ENCODE peak calls at places on chromosomes 11 and 22, in four cellular contexts. D is SJSA1; G is IMR-90; H is CD4-positive, CD25-positive, alpha-beta regulatory T cell. K is an unnamed sample.

GRCh38 chr11:19747634-19748280 is 35.1 kb downstream of the NAV2 start:
- DNase-seq in D (no peak), G (no peak), H (no peak), K (no peak)

GRCh38 chr11:108666373-108666772 is 1.5 kb downstream of the DDX10 start:
- DNase-seq in D (no peak), G (no peak), H (no peak), K (no peak)

GRCh38 chr11:59253001-59253400 is 40.3 kb upstream of the MPEG1 start:
- DNase-seq in D (no peak), G (no peak), H (no peak), K (no peak)

GRCh38 chr11:59199546-59200420 is 12.9 kb downstream of the MPEG1 start:
- DNase-seq in D (no peak), G (no peak), H (no peak), K (no peak)

GRCh38 chr11:86955674-86956522 is 703 bp upstream of the FZD4 start:
- DNase-seq in D (peak; percentile 64), G (peak; percentile 61), H (no peak), K (no peak)

GRCh38 chr11:120618399-120618798 is 106.9 kb downstream of the GRIK4 start:
- DNase-seq in D (no peak), G (no peak), H (no peak), K (no peak)

GRCh38 chr11:34209809-34210208 is 104.4 kb downstream of the NAT10 start:
- DNase-seq in D (no peak), G (no peak), H (no peak), K (no peak)

GRCh38 chr11:8252946-8253345 is 10.7 kb downstream of the LMO1 start:
- DNase-seq in D (no peak), G (no peak), H (no peak), K (no peak)

GRCh38 chr11:128448981-128449713 is 138.2 kb downstream of the ETS1 start:
- DNase-seq in D (no peak), G (no peak), H (no peak), K (no peak)

GRCh38 chr11:9076661-9077060 is 14.7 kb downstream of the SCUBE2 start:
- DNase-seq in D (no peak), G (no peak), H (no peak), K (peak; percentile 41)

GRCh38 chr22:17260950-17261349 is 41.7 kb upstream of the ADA2 start:
- DNase-seq in D (no peak), G (no peak), H (no peak), K (no peak)

GRCh38 chr11:7604331-7604973 is 68.8 kb downstream of the CYB5R2 start:
- DNase-seq in D (no peak), G (no peak), H (no peak), K (no peak)

GRCh38 chr11:23696712-23697111 is 800.1 kb upstream of the LUZP2 start:
- DNase-seq in D (no peak), G (no peak), H (no peak), K (no peak)

GRCh38 chr22:17860220-17860965 is 86.1 kb upstream of the BID start:
- DNase-seq in D (no peak), G (no peak), H (no peak), K (no peak)

GRCh38 chr11:12090761-12091261 is 19.6 kb upstream of the MICAL2 start:
- DNase-seq in D (no peak), G (no peak), H (no peak), K (peak; percentile 96)

GRCh38 chr22:25747245-25747944 is 5.4 kb downstream of the MYO18B start:
- DNase-seq in D (peak; percentile 87), G (peak; percentile 88), H (no peak), K (peak; percentile 12)

GRCh38 chr22:50673231-50674126 is 856 bp downstream of the SHANK3 start:
- DNase-seq in D (no peak), G (no peak), H (no peak), K (no peak)

GRCh38 chr11:34757026-34757451 is 136.1 kb downstream of the EHF start:
- DNase-seq in D (no peak), G (no peak), H (no peak), K (peak; percentile 73)

GRCh38 chr11:19367051-19367709 is 126.4 kb upstream of the E2F8 start:
- DNase-seq in D (peak; percentile 12), G (peak; percentile 85), H (no peak), K (no peak)

GRCh38 chr11:131033151-131033651 is 116.9 kb upstream of the SNX19 start:
- DNase-seq in D (peak; percentile 45), G (peak; percentile 99), H (no peak), K (peak; percentile 95)

GRCh38 chr11:2377511-2378443 is 667 bp downstream of the CD81 start:
- DNase-seq in D (peak; percentile 75), G (peak; percentile 33), H (peak; percentile 53), K (no peak)

GRCh38 chr11:1701041-1701807 is 4.2 kb downstream of the KRTAP5-6 start:
- DNase-seq in D (no peak), G (no peak), H (no peak), K (no peak)

GRCh38 chr11:100716848-100717247 is 29.8 kb downstream of the ARHGAP42 start:
- DNase-seq in D (no peak), G (no peak), H (no peak), K (no peak)

GRCh38 chr22:48729499-48730171 is 1098.0 kb downstream of the BRD1 start:
- DNase-seq in D (no peak), G (no peak), H (no peak), K (no peak)

GRCh38 chr11:79045811-79046304 is 395.0 kb downstream of the TENM4 start:
- DNase-seq in D (no peak), G (peak; percentile 58), H (no peak), K (peak; percentile 14)

GRCh38 chr11:123184531-123184930 is 10.5 kb downstream of the CLMP start:
- DNase-seq in D (no peak), G (no peak), H (no peak), K (no peak)

GRCh38 chr22:22825213-22825593 is 62.4 kb upstream of the IGLL5 start:
- DNase-seq in D (no peak), G (no peak), H (no peak), K (no peak)

GRCh38 chr11:11810764-11811726 is 30.7 kb upstream of the USP47 start:
- DNase-seq in D (no peak), G (no peak), H (no peak), K (no peak)

GRCh38 chr11:133927690-133928627 is 28.8 kb downstream of the IGSF9B start:
- DNase-seq in D (peak; percentile 16), G (peak; percentile 39), H (peak; percentile 63), K (no peak)

GRCh38 chr11:118012083-118012669 is 26.0 kb downstream of the IL10RA start:
- DNase-seq in D (no peak), G (peak; percentile 1), H (no peak), K (peak; percentile 8)

GRCh38 chr11:73312806-73313403 is 4.8 kb downstream of the ARHGEF17 start:
- DNase-seq in D (no peak), G (peak; percentile 72), H (no peak), K (no peak)

GRCh38 chr22:46111645-46112306 is 38.5 kb upstream of the PPARA start:
- DNase-seq in D (no peak), G (no peak), H (no peak), K (no peak)

GRCh38 chr11:43072096-43072495 is 239.7 kb upstream of the API5 start:
- DNase-seq in D (no peak), G (no peak), H (no peak), K (no peak)

GRCh38 chr11:972812-973211 is 47.1 kb downstream of the AP2A2 start:
- DNase-seq in D (no peak), G (no peak), H (no peak), K (no peak)

GRCh38 chr22:42902875-42903510 is 45.9 kb upstream of the ARFGAP3 start:
- DNase-seq in D (no peak), G (peak; percentile 87), H (no peak), K (no peak)

GRCh38 chr11:47784785-47785381 is 17.7 kb upstream of the FNBP4 start:
- DNase-seq in D (no peak), G (no peak), H (no peak), K (no peak)

GRCh38 chr11:14112721-14113120 is 150.2 kb downstream of the SPON1 start:
- DNase-seq in D (no peak), G (no peak), H (no peak), K (no peak)

GRCh38 chr11:111445586-111445985 is 66.5 kb upstream of the POU2AF1 start:
- DNase-seq in D (no peak), G (peak; percentile 24), H (no peak), K (no peak)

GRCh38 chr11:27022659-27023251 is 17.9 kb upstream of the BBOX1 start:
- DNase-seq in D (no peak), G (no peak), H (no peak), K (no peak)
- H3K27ac ChIP-seq in D (no peak overlapping the region), G (no peak overlapping the region), H (no peak overlapping the region), K (no peak overlapping the region)

GRCh38 chr22:38758276-38758945 is 2.6 kb upstream of the SUN2 start:
- DNase-seq in D (no peak), G (no peak), H (peak; percentile 63), K (no peak)

GRCh38 chr22:38759005-38759404 is 3.2 kb upstream of the SUN2 start:
- DNase-seq in D (no peak), G (no peak), H (no peak), K (no peak)

GRCh38 chr22:38756631-38757463 is 1.0 kb upstream of the SUN2 start:
- DNase-seq in D (no peak), G (no peak), H (peak; percentile 32), K (no peak)

GRCh38 chr22:38755911-38756532 is at the start of gene SUN2:
- DNase-seq in D (peak; percentile 67), G (peak; percentile 77), H (peak; percentile 93), K (no peak)

GRCh38 chr22:38757464-38757757 is 1.6 kb upstream of the SUN2 start:
- DNase-seq in D (no peak), G (no peak), H (no peak), K (no peak)
- H3K27ac ChIP-seq in D (no peak overlapping the region), G (no peak overlapping the region), H (peak overlapping the region; percentile 76), K (no peak overlapping the region)

DNA sequence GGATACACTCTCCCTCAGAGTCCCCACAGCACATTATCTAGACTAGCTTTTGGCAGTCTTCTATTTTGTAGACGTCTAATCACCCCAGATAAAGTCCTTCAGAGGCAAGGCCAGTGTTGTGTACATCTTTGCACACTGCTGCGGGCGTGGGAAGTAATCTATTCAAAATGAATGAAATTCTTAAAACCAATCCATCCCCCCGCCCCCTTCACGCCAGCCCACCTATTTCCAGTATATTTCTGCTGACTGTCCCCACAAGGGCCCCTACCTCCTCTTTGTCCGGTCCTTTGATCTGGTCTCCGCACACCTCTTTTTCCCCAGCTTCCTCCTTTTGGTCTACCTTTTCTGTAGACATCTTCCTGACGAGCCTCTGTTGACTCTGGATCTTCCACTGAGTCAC is 383 bp downstream of the BSCL2 start:
- DNase-seq in D (no peak), G (no peak), H (no peak), K (no peak)
- H3K27ac ChIP-seq in D (no peak overlapping the region), G (peak overlapping the region; percentile 33), H (peak overlapping the region; percentile 83), K (no peak overlapping the region)

GRCh38 chr22:19607198-19608113 is 83.2 kb upstream of the CLDN5 start:
- DNase-seq in D (no peak), G (peak; percentile 8), H (peak; percentile 39), K (peak; percentile 36)

GRCh38 chr22:19603767-19604166 is 79.6 kb upstream of the CLDN5 start:
- DNase-seq in D (no peak), G (no peak), H (no peak), K (no peak)

GRCh38 chr22:19604711-19605268 is 80.6 kb upstream of the CLDN5 start:
- DNase-seq in D (no peak), G (no peak), H (no peak), K (no peak)

GRCh38 chr22:19606332-19607197 is 82.4 kb upstream of the CLDN5 start:
- DNase-seq in D (no peak), G (no peak), H (no peak), K (no peak)

GRCh38 chr22:19605508-19606331 is 81.5 kb upstream of the CLDN5 start:
- DNase-seq in D (no peak), G (no peak), H (no peak), K (no peak)
- H3K27ac ChIP-seq in D (no peak overlapping the region), G (no peak overlapping the region), H (no peak overlapping the region), K (peak overlapping the region; percentile 34)

K was measured in epithelial cell of prostate.